ENCODE peak calls at places on chromosomes 12 and 14, in four cellular contexts. One of them, this sample, is unnamed. For H3K4me1, the result is how much of the 10 kb centered on the place peaks cover.

GRCh38 chr12:90515199-90516175 is 439.5 kb downstream of the CCER1 start:
- DNase-seq in lung: no peak
- DNase-seq in tibial artery: no peak
- DNase-seq in PC-9: no peak
- DNase-seq in this sample: no peak

GRCh38 chr12:10167588-10167987 is 4.3 kb downstream of the OLR1 start:
- DNase-seq in lung: no peak
- DNase-seq in tibial artery: no peak
- DNase-seq in PC-9: no peak
- DNase-seq in this sample: no peak

GRCh38 chr14:64337901-64338615 is 43.9 kb upstream of the ESR2 start:
- DNase-seq in lung: no peak
- DNase-seq in tibial artery: peak
- DNase-seq in PC-9: peak
- DNase-seq in this sample: no peak

GRCh38 chr12:126095748-126096510 is 1030.7 kb downstream of the AACS start:
- DNase-seq in lung: no peak
- DNase-seq in tibial artery: no peak
- DNase-seq in PC-9: no peak
- DNase-seq in this sample: no peak

GRCh38 chr12:45192041-45192695 is 23.7 kb upstream of the ANO6 start:
- DNase-seq in lung: no peak
- DNase-seq in tibial artery: no peak
- DNase-seq in PC-9: peak
- DNase-seq in this sample: no peak

GRCh38 chr12:113086249-113087164 is 30.0 kb downstream of the DTX1 start:
- DNase-seq in lung: no peak
- DNase-seq in tibial artery: no peak
- DNase-seq in PC-9: no peak
- DNase-seq in this sample: no peak

GRCh38 chr12:102029148-102029547 is 32.6 kb downstream of the WASHC3 start:
- DNase-seq in lung: no peak
- DNase-seq in tibial artery: no peak
- DNase-seq in PC-9: no peak
- DNase-seq in this sample: no peak

GRCh38 chr12:54759751-54760150 is 94.6 kb upstream of the MUCL1 start:
- DNase-seq in lung: no peak
- DNase-seq in tibial artery: no peak
- DNase-seq in PC-9: no peak
- DNase-seq in this sample: no peak

GRCh38 chr14:104864267-104865068 is 600 bp upstream of the CEP170B start:
- DNase-seq in lung: peak
- DNase-seq in tibial artery: no peak
- DNase-seq in PC-9: peak
- DNase-seq in this sample: no peak

GRCh38 chr14:54672181-54672580 is 105.3 kb downstream of the SAMD4A start:
- DNase-seq in lung: no peak
- DNase-seq in tibial artery: no peak
- DNase-seq in PC-9: no peak
- DNase-seq in this sample: no peak

GRCh38 chr12:64670039-64670438 is 59.7 kb downstream of the RASSF3 start:
- DNase-seq in lung: no peak
- DNase-seq in tibial artery: no peak
- DNase-seq in PC-9: no peak
- DNase-seq in this sample: no peak

GRCh38 chr14:83470466-83470865 is 1936.8 kb upstream of the SEL1L start:
- DNase-seq in lung: no peak
- DNase-seq in tibial artery: no peak
- DNase-seq in PC-9: no peak
- DNase-seq in this sample: no peak

GRCh38 chr14:68244272-68244975 is 424.8 kb downstream of the RAD51B start:
- DNase-seq in lung: no peak
- DNase-seq in tibial artery: no peak
- DNase-seq in PC-9: no peak
- DNase-seq in this sample: no peak

GRCh38 chr12:103102225-103102744 is 144.8 kb downstream of the ASCL1 start:
- DNase-seq in lung: no peak
- DNase-seq in tibial artery: no peak
- DNase-seq in PC-9: no peak
- DNase-seq in this sample: no peak

GRCh38 chr12:131536766-131537165 is 174.1 kb upstream of the SFSWAP start:
- DNase-seq in lung: no peak
- DNase-seq in tibial artery: no peak
- DNase-seq in PC-9: no peak
- DNase-seq in this sample: no peak

GRCh38 chr12:13918883-13919282 is 62.5 kb downstream of the GRIN2B start:
- DNase-seq in lung: no peak
- DNase-seq in tibial artery: no peak
- DNase-seq in PC-9: no peak
- DNase-seq in this sample: no peak

GRCh38 chr12:13915096-13915495 is 66.3 kb downstream of the GRIN2B start:
- DNase-seq in lung: no peak
- DNase-seq in tibial artery: no peak
- DNase-seq in PC-9: no peak
- DNase-seq in this sample: no peak

GRCh38 chr12:13911756-13912554 is 69.4 kb downstream of the GRIN2B start:
- DNase-seq in lung: no peak
- DNase-seq in tibial artery: no peak
- DNase-seq in PC-9: no peak
- DNase-seq in this sample: no peak

DNA sequence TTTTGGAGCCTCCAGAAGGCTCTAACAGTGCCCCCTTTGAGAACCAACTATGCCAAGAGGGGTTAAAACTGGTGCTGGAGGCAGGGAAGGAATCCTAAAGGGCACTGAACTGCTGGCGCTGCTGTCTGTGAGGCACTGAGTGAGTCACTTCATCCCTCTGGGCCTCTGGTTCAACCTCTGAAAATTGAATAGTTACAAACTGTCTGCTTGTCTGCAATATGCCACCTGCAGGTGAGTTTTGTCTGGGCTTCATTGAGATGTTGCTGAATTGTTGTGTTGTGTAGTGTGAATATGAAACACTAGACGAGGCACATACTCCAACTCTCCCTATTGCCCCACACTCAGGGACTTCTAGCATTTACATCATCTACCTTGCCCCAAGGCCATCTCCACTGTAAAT is 68.0 kb downstream of the GRIN2B start:
- DNase-seq in lung: no peak
- DNase-seq in tibial artery: no peak
- DNase-seq in PC-9: no peak
- DNase-seq in this sample: no peak
- H3K4me3 ChIP-seq in lung: no peak
- H3K4me3 ChIP-seq in tibial artery: no peak
- H3K4me3 ChIP-seq in PC-9: no peak
- H3K4me3 ChIP-seq in this sample: no peak

GRCh38 chr12:124516850-124517249 is 50.6 kb downstream of the NCOR2 start:
- DNase-seq in lung: no peak
- DNase-seq in tibial artery: no peak
- DNase-seq in PC-9: no peak
- DNase-seq in this sample: no peak

GRCh38 chr12:124519741-124520140 is 47.7 kb downstream of the NCOR2 start:
- DNase-seq in lung: no peak
- DNase-seq in tibial artery: no peak
- DNase-seq in PC-9: no peak
- DNase-seq in this sample: peak

GRCh38 chr12:124520258-124520657 is 47.2 kb downstream of the NCOR2 start:
- DNase-seq in lung: peak
- DNase-seq in tibial artery: peak
- DNase-seq in PC-9: peak
- DNase-seq in this sample: peak

GRCh38 chr12:124517260-124518050 is 50.0 kb downstream of the NCOR2 start:
- DNase-seq in lung: peak
- DNase-seq in tibial artery: peak
- DNase-seq in PC-9: peak
- DNase-seq in this sample: peak

GRCh38 chr12:124518051-124518932 is 49.1 kb downstream of the NCOR2 start:
- DNase-seq in lung: peak
- DNase-seq in tibial artery: peak
- DNase-seq in PC-9: peak
- DNase-seq in this sample: peak
- H3K4me1 ChIP-seq in lung: under half
- H3K4me1 ChIP-seq in tibial artery: half or more
- H3K4me1 ChIP-seq in PC-9: half or more
- H3K4me1 ChIP-seq in this sample: half or more

GRCh38 chr12:52278931-52279682 is 4.7 kb downstream of the KRT86 start:
- DNase-seq in lung: peak
- DNase-seq in tibial artery: peak
- DNase-seq in PC-9: peak
- DNase-seq in this sample: peak

GRCh38 chr12:52278530-52278929 is 4.1 kb downstream of the KRT86 start:
- DNase-seq in lung: no peak
- DNase-seq in tibial artery: no peak
- DNase-seq in PC-9: peak
- DNase-seq in this sample: no peak

GRCh38 chr12:52275686-52276085 is 1.2 kb downstream of the KRT86 start:
- DNase-seq in lung: no peak
- DNase-seq in tibial artery: no peak
- DNase-seq in PC-9: no peak
- DNase-seq in this sample: no peak

GRCh38 chr12:52279683-52280318 is 5.4 kb downstream of the KRT86 start:
- DNase-seq in lung: no peak
- DNase-seq in tibial artery: no peak
- DNase-seq in PC-9: peak
- DNase-seq in this sample: no peak

GRCh38 chr12:52277486-52278245 is 3.2 kb downstream of the KRT86 start:
- DNase-seq in lung: no peak
- DNase-seq in tibial artery: no peak
- DNase-seq in PC-9: no peak
- DNase-seq in this sample: no peak
- H3K4me3 ChIP-seq in lung: no peak
- H3K4me3 ChIP-seq in tibial artery: no peak
- H3K4me3 ChIP-seq in PC-9: peak
- H3K4me3 ChIP-seq in this sample: no peak

DNA sequence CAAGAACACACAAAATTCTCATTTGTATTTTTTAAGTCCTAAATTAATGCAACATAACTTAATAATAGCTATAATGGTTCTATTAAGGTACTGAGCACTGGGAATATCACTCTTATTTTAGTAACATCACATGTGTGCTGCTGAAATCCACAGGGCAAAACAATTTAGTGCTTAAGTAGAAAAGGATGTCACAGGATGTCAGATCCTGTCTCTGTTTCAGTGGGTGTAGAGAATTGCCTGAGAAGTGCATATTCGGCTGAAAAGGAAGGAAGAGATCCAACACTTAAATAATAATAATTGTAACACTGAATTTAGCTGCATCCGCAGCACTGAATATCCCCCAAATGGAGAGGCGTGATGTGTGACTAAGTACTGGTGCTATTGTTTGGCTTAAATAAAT is 8.6 kb downstream of the LDHB start:
- DNase-seq in lung: no peak
- DNase-seq in tibial artery: no peak
- DNase-seq in PC-9: no peak
- DNase-seq in this sample: no peak
- H3K4me1 ChIP-seq in lung: under half
- H3K4me1 ChIP-seq in tibial artery: under half
- H3K4me1 ChIP-seq in PC-9: under half
- H3K4me1 ChIP-seq in this sample: under half

GRCh38 chr12:93387780-93388179 is 10.1 kb downstream of the NUDT4 start:
- DNase-seq in lung: no peak
- DNase-seq in tibial artery: no peak
- DNase-seq in PC-9: no peak
- DNase-seq in this sample: no peak
- H3K4me3 ChIP-seq in lung: no peak
- H3K4me3 ChIP-seq in tibial artery: no peak
- H3K4me3 ChIP-seq in PC-9: no peak
- H3K4me3 ChIP-seq in this sample: no peak

GRCh38 chr14:91125271-91125661 is 11.4 kb downstream of the DGLUCY start:
- DNase-seq in lung: no peak
- DNase-seq in tibial artery: no peak
- DNase-seq in PC-9: no peak
- DNase-seq in this sample: no peak

GRCh38 chr14:91125801-91126200 is 11.9 kb downstream of the DGLUCY start:
- DNase-seq in lung: no peak
- DNase-seq in tibial artery: no peak
- DNase-seq in PC-9: no peak
- DNase-seq in this sample: no peak

GRCh38 chr14:91119556-91120311 is 5.9 kb downstream of the DGLUCY start:
- DNase-seq in lung: no peak
- DNase-seq in tibial artery: peak
- DNase-seq in PC-9: no peak
- DNase-seq in this sample: peak

GRCh38 chr14:91126761-91127160 is 12.9 kb downstream of the DGLUCY start:
- DNase-seq in lung: no peak
- DNase-seq in tibial artery: no peak
- DNase-seq in PC-9: no peak
- DNase-seq in this sample: no peak

DNA sequence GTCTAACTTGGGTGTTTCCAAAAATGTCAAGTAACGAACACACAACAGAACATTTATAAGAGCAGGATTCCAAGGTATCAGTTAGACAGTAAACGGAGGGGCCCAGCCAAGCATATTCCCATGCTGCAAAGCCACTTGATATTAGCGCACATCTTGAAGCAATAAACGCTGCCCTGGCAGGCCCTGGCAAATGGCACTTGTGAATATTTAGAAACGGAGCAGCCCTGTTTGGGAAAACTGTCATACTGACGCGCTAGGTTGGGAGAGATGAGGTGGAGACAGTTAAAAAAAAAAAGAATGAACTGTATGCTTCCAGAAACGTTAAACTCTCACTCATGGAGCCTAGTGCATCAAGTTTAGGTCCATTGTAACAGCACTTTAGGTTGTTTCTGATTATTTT is 9.3 kb downstream of the DGLUCY start:
- DNase-seq in lung: no peak
- DNase-seq in tibial artery: no peak
- DNase-seq in PC-9: no peak
- DNase-seq in this sample: no peak
- H3K4me1 ChIP-seq in lung: under half
- H3K4me1 ChIP-seq in tibial artery: under half
- H3K4me1 ChIP-seq in PC-9: under half
- H3K4me1 ChIP-seq in this sample: half or more

This sample was measured in psoas muscle.